ENCODE peak calls at places on chromosomes 5 and 9, in eight cellular contexts. T, G, L, U, A, E, Z and Y are unnamed samples.

GRCh38 chr9:131358438-131359029 is 35.4 kb upstream of the PRRC2B start:
- DNase-seq in T (no peak), G (no peak), L (no peak), U (no peak), A (no peak), E (no peak), Z (no peak), Y (no peak)

GRCh38 chr5:137696481-137696880 is 39.4 kb downstream of the KLHL3 start:
- DNase-seq in T (no peak), G (no peak), L (no peak), U (no peak), A (no peak), E (no peak), Z (no peak), Y (no peak)

GRCh38 chr5:15285901-15286583 is 213.9 kb upstream of the FBXL7 start:
- DNase-seq in T (no peak), G (no peak), L (no peak), U (no peak), A (no peak), E (no peak), Z (peak), Y (peak)

GRCh38 chr5:74375271-74375670 is 265.3 kb downstream of the ENC1 start:
- DNase-seq in T (peak), G (no peak), L (no peak), U (no peak), A (no peak), E (no peak), Z (no peak), Y (no peak)

GRCh38 chr9:70145981-70146380 is 102.3 kb downstream of the MAMDC2 start:
- DNase-seq in T (no peak), G (no peak), L (no peak), U (no peak), A (no peak), E (no peak), Z (no peak), Y (no peak)

GRCh38 chr5:150210644-150211043 is 20.8 kb downstream of the SLC6A7 start:
- DNase-seq in T (no peak), G (no peak), L (no peak), U (no peak), A (no peak), E (no peak), Z (no peak), Y (no peak)

GRCh38 chr5:91864902-91865420 is 481.8 kb upstream of the ARRDC3 start:
- DNase-seq in T (no peak), G (peak), L (no peak), U (no peak), A (no peak), E (no peak), Z (no peak), Y (no peak)

GRCh38 chr5:78627175-78627574 is 21.4 kb downstream of the LHFPL2 start:
- DNase-seq in T (no peak), G (no peak), L (no peak), U (no peak), A (no peak), E (no peak), Z (peak), Y (no peak)

GRCh38 chr9:131720330-131720729 is 19.5 kb downstream of the RAPGEF1 start:
- DNase-seq in T (no peak), G (peak), L (no peak), U (no peak), A (no peak), E (no peak), Z (no peak), Y (no peak)

GRCh38 chr9:99851028-99851822 is 29.5 kb downstream of the NR4A3 start:
- DNase-seq in T (no peak), G (peak), L (no peak), U (no peak), A (no peak), E (peak), Z (no peak), Y (no peak)

GRCh38 chr9:36560813-36561212 is 11.9 kb upstream of the MELK start:
- DNase-seq in T (no peak), G (no peak), L (no peak), U (no peak), A (no peak), E (no peak), Z (no peak), Y (no peak)

GRCh38 chr5:72126796-72127195 is 19.5 kb downstream of the MAP1B start:
- DNase-seq in T (no peak), G (no peak), L (no peak), U (no peak), A (no peak), E (no peak), Z (peak), Y (no peak)